ENCODE peak calls at places on chromosomes 12 and 14, in seven cellular contexts. One of them, this sample, is unnamed. For H3K9me3, the result is how much of the 10 kb centered on the place peaks cover.

GRCh38 chr12:103823871-103824270 is 17.2 kb downstream of the NT5DC3 start:
- DNase-seq in aorta: no peak
- DNase-seq in thoracic aorta: no peak
- DNase-seq in PC-9: no peak
- DNase-seq in spleen: no peak
- DNase-seq in upper lobe of right lung: no peak
- DNase-seq in effector memory CD4-positive, alpha-beta T cell: no peak
- DNase-seq in this sample: no peak

GRCh38 chr12:8677362-8677761 is 14.7 kb upstream of the MFAP5 start:
- DNase-seq in spleen: no peak
- DNase-seq in effector memory CD4-positive, alpha-beta T cell: no peak
- DNase-seq in thoracic aorta: no peak
- DNase-seq in PC-9: no peak
- DNase-seq in upper lobe of right lung: no peak
- DNase-seq in aorta: no peak
- DNase-seq in this sample: no peak

GRCh38 chr12:106687652-106688051 is 86.8 kb upstream of the RIC8B start:
- DNase-seq in upper lobe of right lung: no peak
- DNase-seq in effector memory CD4-positive, alpha-beta T cell: no peak
- DNase-seq in thoracic aorta: no peak
- DNase-seq in spleen: no peak
- DNase-seq in aorta: no peak
- DNase-seq in PC-9: no peak
- DNase-seq in this sample: no peak

GRCh38 chr12:26451763-26452162 is 256.4 kb downstream of the SSPN start:
- DNase-seq in thoracic aorta: no peak
- DNase-seq in effector memory CD4-positive, alpha-beta T cell: no peak
- DNase-seq in upper lobe of right lung: no peak
- DNase-seq in aorta: no peak
- DNase-seq in PC-9: no peak
- DNase-seq in spleen: no peak
- DNase-seq in this sample: no peak

GRCh38 chr12:125283521-125283920 is 218.3 kb downstream of the AACS start:
- DNase-seq in upper lobe of right lung: no peak
- DNase-seq in thoracic aorta: no peak
- DNase-seq in spleen: no peak
- DNase-seq in PC-9: no peak
- DNase-seq in effector memory CD4-positive, alpha-beta T cell: no peak
- DNase-seq in aorta: no peak
- DNase-seq in this sample: no peak

GRCh38 chr12:42652048-42652447 is 62.5 kb upstream of the PRICKLE1 start:
- DNase-seq in spleen: no peak
- DNase-seq in effector memory CD4-positive, alpha-beta T cell: no peak
- DNase-seq in aorta: no peak
- DNase-seq in upper lobe of right lung: no peak
- DNase-seq in thoracic aorta: no peak
- DNase-seq in PC-9: peak
- DNase-seq in this sample: no peak

GRCh38 chr12:27906658-27907473 is 65.7 kb downstream of the PTHLH start:
- DNase-seq in aorta: no peak
- DNase-seq in upper lobe of right lung: no peak
- DNase-seq in thoracic aorta: no peak
- DNase-seq in PC-9: no peak
- DNase-seq in effector memory CD4-positive, alpha-beta T cell: no peak
- DNase-seq in spleen: no peak
- DNase-seq in this sample: no peak

GRCh38 chr12:74980510-74980909 is 229.1 kb downstream of the KCNC2 start:
- DNase-seq in upper lobe of right lung: no peak
- DNase-seq in effector memory CD4-positive, alpha-beta T cell: no peak
- DNase-seq in PC-9: no peak
- DNase-seq in aorta: no peak
- DNase-seq in spleen: no peak
- DNase-seq in thoracic aorta: no peak
- DNase-seq in this sample: no peak

GRCh38 chr12:988616-989015 is 2.4 kb upstream of the ERC1 start:
- DNase-seq in PC-9: peak
- DNase-seq in spleen: no peak
- DNase-seq in upper lobe of right lung: no peak
- DNase-seq in effector memory CD4-positive, alpha-beta T cell: no peak
- DNase-seq in aorta: no peak
- DNase-seq in thoracic aorta: no peak
- DNase-seq in this sample: no peak

GRCh38 chr14:76603713-76604112 is 157.6 kb upstream of the VASH1 start:
- DNase-seq in aorta: no peak
- DNase-seq in PC-9: no peak
- DNase-seq in effector memory CD4-positive, alpha-beta T cell: no peak
- DNase-seq in spleen: no peak
- DNase-seq in thoracic aorta: no peak
- DNase-seq in upper lobe of right lung: no peak
- DNase-seq in this sample: no peak

GRCh38 chr12:44299524-44299923 is 463.6 kb downstream of the TMEM117 start:
- DNase-seq in upper lobe of right lung: no peak
- DNase-seq in spleen: no peak
- DNase-seq in thoracic aorta: no peak
- DNase-seq in aorta: no peak
- DNase-seq in effector memory CD4-positive, alpha-beta T cell: no peak
- DNase-seq in PC-9: no peak
- DNase-seq in this sample: no peak

GRCh38 chr14:23430733-23431105 is 4.7 kb downstream of the MYH7 start:
- DNase-seq in thoracic aorta: no peak
- DNase-seq in aorta: no peak
- DNase-seq in upper lobe of right lung: peak
- DNase-seq in effector memory CD4-positive, alpha-beta T cell: no peak
- DNase-seq in spleen: peak
- DNase-seq in PC-9: no peak
- DNase-seq in this sample: no peak

GRCh38 chr14:56474419-56475022 is 105.1 kb upstream of the TMEM260 start:
- DNase-seq in spleen: no peak
- DNase-seq in thoracic aorta: no peak
- DNase-seq in aorta: no peak
- DNase-seq in effector memory CD4-positive, alpha-beta T cell: no peak
- DNase-seq in PC-9: no peak
- DNase-seq in upper lobe of right lung: no peak
- DNase-seq in this sample: no peak

GRCh38 chr12:55002355-55002754 is 17.4 kb upstream of the NEUROD4 start:
- DNase-seq in effector memory CD4-positive, alpha-beta T cell: no peak
- DNase-seq in thoracic aorta: no peak
- DNase-seq in aorta: no peak
- DNase-seq in spleen: no peak
- DNase-seq in PC-9: no peak
- DNase-seq in upper lobe of right lung: no peak
- DNase-seq in this sample: no peak

GRCh38 chr12:133046698-133047097 is 9.4 kb downstream of the ZNF84 start:
- DNase-seq in spleen: no peak
- DNase-seq in effector memory CD4-positive, alpha-beta T cell: no peak
- DNase-seq in PC-9: no peak
- DNase-seq in aorta: no peak
- DNase-seq in upper lobe of right lung: no peak
- DNase-seq in thoracic aorta: no peak
- DNase-seq in this sample: no peak

DNA sequence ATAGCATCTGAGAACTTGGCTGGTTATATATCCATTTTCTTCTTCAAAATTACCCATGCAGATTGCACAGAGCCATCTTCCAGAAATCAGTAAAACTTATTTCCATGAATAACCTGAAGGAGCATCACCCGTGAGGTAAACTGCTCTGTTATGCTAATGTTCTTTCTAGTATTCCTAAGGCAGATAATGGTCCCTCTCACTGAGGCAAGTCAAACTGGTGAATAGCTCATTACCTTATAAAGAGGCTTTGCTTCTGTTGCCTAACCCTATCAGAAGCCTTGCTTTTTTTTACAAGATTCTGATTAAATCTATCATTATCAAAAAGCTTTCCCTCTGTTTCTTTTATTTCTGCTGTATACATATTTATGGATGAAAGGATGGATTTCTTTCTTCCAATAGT is 307.6 kb upstream of the FLRT2 start:
- DNase-seq in effector memory CD4-positive, alpha-beta T cell: no peak
- DNase-seq in spleen: no peak
- DNase-seq in aorta: no peak
- DNase-seq in PC-9: no peak
- DNase-seq in thoracic aorta: no peak
- DNase-seq in upper lobe of right lung: no peak
- DNase-seq in this sample: no peak
- H3K9me3 ChIP-seq in effector memory CD4-positive, alpha-beta T cell: under half
- H3K9me3 ChIP-seq in spleen: under half
- H3K9me3 ChIP-seq in aorta: under half
- H3K9me3 ChIP-seq in PC-9: under half
- H3K9me3 ChIP-seq in thoracic aorta: under half
- H3K9me3 ChIP-seq in upper lobe of right lung: under half
- H3K9me3 ChIP-seq in this sample: under half

GRCh38 chr14:59374048-59374447 is 91.1 kb downstream of the GPR135 start:
- DNase-seq in PC-9: no peak
- DNase-seq in aorta: no peak
- DNase-seq in spleen: no peak
- DNase-seq in upper lobe of right lung: no peak
- DNase-seq in thoracic aorta: no peak
- DNase-seq in effector memory CD4-positive, alpha-beta T cell: no peak
- DNase-seq in this sample: no peak

GRCh38 chr14:59370158-59370557 is 95.0 kb downstream of the GPR135 start:
- DNase-seq in aorta: no peak
- DNase-seq in effector memory CD4-positive, alpha-beta T cell: no peak
- DNase-seq in upper lobe of right lung: no peak
- DNase-seq in spleen: no peak
- DNase-seq in PC-9: no peak
- DNase-seq in thoracic aorta: no peak
- DNase-seq in this sample: no peak

GRCh38 chr14:59376691-59377090 is 88.5 kb downstream of the GPR135 start:
- DNase-seq in effector memory CD4-positive, alpha-beta T cell: no peak
- DNase-seq in PC-9: no peak
- DNase-seq in upper lobe of right lung: no peak
- DNase-seq in spleen: no peak
- DNase-seq in thoracic aorta: no peak
- DNase-seq in aorta: no peak
- DNase-seq in this sample: no peak

GRCh38 chr14:59377485-59377884 is 87.7 kb downstream of the GPR135 start:
- DNase-seq in aorta: no peak
- DNase-seq in effector memory CD4-positive, alpha-beta T cell: no peak
- DNase-seq in spleen: no peak
- DNase-seq in PC-9: no peak
- DNase-seq in upper lobe of right lung: no peak
- DNase-seq in thoracic aorta: no peak
- DNase-seq in this sample: no peak

DNA sequence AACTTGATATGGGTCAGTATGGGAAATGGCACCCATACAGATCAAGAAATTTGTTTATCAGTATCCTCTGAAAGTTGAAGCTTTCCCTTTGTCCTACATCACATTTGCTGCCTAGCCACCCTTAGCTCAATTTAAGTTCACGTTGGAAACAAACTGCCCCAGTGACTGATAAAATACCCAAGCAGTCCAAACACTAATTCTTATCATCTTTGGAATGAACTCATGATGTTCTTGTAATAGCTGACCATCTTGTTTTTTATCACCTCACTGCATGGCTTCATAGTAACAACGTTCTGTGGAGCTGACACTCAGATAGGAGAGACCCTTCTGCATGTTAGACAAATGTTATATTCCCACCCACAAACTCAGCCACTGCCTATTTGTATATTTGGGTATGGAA is 93.4 kb downstream of the GPR135 start:
- DNase-seq in spleen: no peak
- DNase-seq in upper lobe of right lung: no peak
- DNase-seq in aorta: no peak
- DNase-seq in effector memory CD4-positive, alpha-beta T cell: no peak
- DNase-seq in PC-9: no peak
- DNase-seq in thoracic aorta: no peak
- DNase-seq in this sample: no peak
- H3K27ac ChIP-seq in spleen: no peak
- H3K27ac ChIP-seq in upper lobe of right lung: no peak
- H3K27ac ChIP-seq in aorta: peak
- H3K27ac ChIP-seq in effector memory CD4-positive, alpha-beta T cell: no peak
- H3K27ac ChIP-seq in PC-9: no peak
- H3K27ac ChIP-seq in thoracic aorta: peak
- H3K27ac ChIP-seq in this sample: no peak

DNA sequence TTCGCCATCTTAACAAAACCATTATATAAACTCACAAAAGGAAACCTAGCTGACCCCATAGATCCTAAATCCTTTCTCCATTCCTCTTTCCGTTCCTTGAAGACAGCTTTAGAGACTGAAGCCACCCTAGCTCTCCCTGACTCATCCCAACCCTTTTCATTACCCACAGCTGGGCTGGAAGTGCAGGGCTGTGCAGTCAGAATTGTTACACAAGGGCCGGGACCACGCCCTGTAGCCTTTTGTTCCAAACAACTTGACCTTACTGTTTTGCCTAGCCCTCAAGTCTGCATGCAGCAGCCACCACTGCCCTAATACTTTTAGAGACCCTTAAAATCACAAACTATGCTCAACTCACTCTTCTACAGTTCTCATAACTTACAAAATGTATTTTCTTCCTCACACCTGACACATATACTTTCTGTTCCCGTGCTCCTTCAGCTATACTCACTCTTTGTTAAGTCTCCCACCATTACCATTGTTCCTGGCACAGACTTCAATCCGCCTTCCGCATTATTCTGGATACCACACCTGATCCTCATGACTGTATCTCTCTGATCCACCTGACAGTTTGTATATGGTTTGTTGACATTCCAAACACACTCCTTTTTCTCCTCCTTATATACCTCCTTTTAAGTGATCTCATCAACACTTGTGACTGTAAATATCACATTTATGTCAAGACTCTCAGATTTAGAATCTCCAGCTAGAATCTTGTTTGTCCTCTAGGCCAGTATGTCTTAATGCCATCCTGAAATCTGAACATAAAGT is 208.7 kb downstream of the KITLG start:
- DNase-seq in thoracic aorta: peak
- DNase-seq in effector memory CD4-positive, alpha-beta T cell: no peak
- DNase-seq in upper lobe of right lung: no peak
- DNase-seq in PC-9: no peak
- DNase-seq in spleen: no peak
- DNase-seq in aorta: no peak
- DNase-seq in this sample: no peak
- H3K9me3 ChIP-seq in thoracic aorta: under half
- H3K9me3 ChIP-seq in effector memory CD4-positive, alpha-beta T cell: under half
- H3K9me3 ChIP-seq in upper lobe of right lung: under half
- H3K9me3 ChIP-seq in PC-9: under half
- H3K9me3 ChIP-seq in spleen: under half
- H3K9me3 ChIP-seq in aorta: under half
- H3K9me3 ChIP-seq in this sample: under half

GRCh38 chr14:102450206-102451063 is 59.1 kb downstream of the ANKRD9 start:
- DNase-seq in PC-9: no peak
- DNase-seq in aorta: peak
- DNase-seq in upper lobe of right lung: no peak
- DNase-seq in spleen: no peak
- DNase-seq in thoracic aorta: no peak
- DNase-seq in effector memory CD4-positive, alpha-beta T cell: no peak
- DNase-seq in this sample: no peak

GRCh38 chr14:102451064-102451352 is 58.6 kb downstream of the ANKRD9 start:
- DNase-seq in upper lobe of right lung: no peak
- DNase-seq in thoracic aorta: no peak
- DNase-seq in PC-9: no peak
- DNase-seq in spleen: no peak
- DNase-seq in effector memory CD4-positive, alpha-beta T cell: no peak
- DNase-seq in aorta: peak
- DNase-seq in this sample: no peak

GRCh38 chr14:102452302-102452701 is 57.3 kb downstream of the ANKRD9 start:
- DNase-seq in upper lobe of right lung: no peak
- DNase-seq in effector memory CD4-positive, alpha-beta T cell: no peak
- DNase-seq in spleen: no peak
- DNase-seq in PC-9: no peak
- DNase-seq in thoracic aorta: no peak
- DNase-seq in aorta: peak
- DNase-seq in this sample: no peak

GRCh38 chr14:102457491-102457890 is 52.1 kb downstream of the ANKRD9 start:
- DNase-seq in thoracic aorta: no peak
- DNase-seq in PC-9: no peak
- DNase-seq in spleen: no peak
- DNase-seq in effector memory CD4-positive, alpha-beta T cell: no peak
- DNase-seq in upper lobe of right lung: no peak
- DNase-seq in aorta: no peak
- DNase-seq in this sample: no peak

GRCh38 chr14:102454711-102455110 is 54.9 kb downstream of the ANKRD9 start:
- DNase-seq in PC-9: no peak
- DNase-seq in upper lobe of right lung: no peak
- DNase-seq in spleen: no peak
- DNase-seq in thoracic aorta: no peak
- DNase-seq in effector memory CD4-positive, alpha-beta T cell: no peak
- DNase-seq in aorta: peak
- DNase-seq in this sample: no peak
- H3K27ac ChIP-seq in PC-9: no peak
- H3K27ac ChIP-seq in upper lobe of right lung: no peak
- H3K27ac ChIP-seq in spleen: no peak
- H3K27ac ChIP-seq in thoracic aorta: no peak
- H3K27ac ChIP-seq in effector memory CD4-positive, alpha-beta T cell: no peak
- H3K27ac ChIP-seq in aorta: no peak
- H3K27ac ChIP-seq in this sample: no peak